ENCODE peak calls at places on chromosomes 3 and 15, in eight cellular contexts. One of them, this sample, is unnamed.
A peak's percentile ranks its signal among the peaks of the same experiment; 100 is the strongest.

GRCh38 chr3:63877737-63878393 is 14.2 kb downstream of the ATXN7 start:
- DNase-seq in iris pigment epithelial cell: peak; percentile 47
- DNase-seq in NCI-H1092 treated with DMSO at 0.1 percent for 48 hours: no peak
- DNase-seq in HS-5: no peak
- DNase-seq in iPS-NIHi11: no peak
- DNase-seq in AG09319: no peak
- DNase-seq in HFFc6: peak; percentile 65
- DNase-seq in amniotic epithelial cell: peak; percentile 33
- DNase-seq in this sample: peak; percentile 37

GRCh38 chr3:11583226-11583625 is 60.5 kb downstream of the VGLL4 start:
- DNase-seq in iPS-NIHi11: no peak
- DNase-seq in iris pigment epithelial cell: no peak
- DNase-seq in HFFc6: no peak
- DNase-seq in NCI-H1092 treated with DMSO at 0.1 percent for 48 hours: no peak
- DNase-seq in AG09319: no peak
- DNase-seq in amniotic epithelial cell: no peak
- DNase-seq in HS-5: no peak
- DNase-seq in this sample: peak; percentile 40

GRCh38 chr3:194029846-194030245 is 106.1 kb upstream of the HES1 start:
- DNase-seq in HFFc6: no peak
- DNase-seq in amniotic epithelial cell: no peak
- DNase-seq in HS-5: no peak
- DNase-seq in NCI-H1092 treated with DMSO at 0.1 percent for 48 hours: no peak
- DNase-seq in AG09319: no peak
- DNase-seq in iris pigment epithelial cell: no peak
- DNase-seq in iPS-NIHi11: no peak
- DNase-seq in this sample: no peak

GRCh38 chr3:178289544-178290160 is 246.6 kb upstream of the KCNMB2 start:
- DNase-seq in AG09319: no peak
- DNase-seq in amniotic epithelial cell: peak; percentile 67
- DNase-seq in iris pigment epithelial cell: peak; percentile 75
- DNase-seq in HS-5: no peak
- DNase-seq in iPS-NIHi11: no peak
- DNase-seq in NCI-H1092 treated with DMSO at 0.1 percent for 48 hours: no peak
- DNase-seq in HFFc6: no peak
- DNase-seq in this sample: peak; percentile 56

GRCh38 chr15:41940441-41940857 is 31.9 kb downstream of the EHD4 start:
- DNase-seq in NCI-H1092 treated with DMSO at 0.1 percent for 48 hours: no peak
- DNase-seq in AG09319: no peak
- DNase-seq in iPS-NIHi11: no peak
- DNase-seq in HFFc6: peak; percentile 83
- DNase-seq in amniotic epithelial cell: peak; percentile 64
- DNase-seq in iris pigment epithelial cell: peak; percentile 85
- DNase-seq in HS-5: peak; percentile 86
- DNase-seq in this sample: peak; percentile 90

GRCh38 chr15:52780172-52780980 is 9.8 kb downstream of the ONECUT1 start:
- DNase-seq in amniotic epithelial cell: peak; percentile 19
- DNase-seq in iPS-NIHi11: no peak
- DNase-seq in HS-5: peak; percentile 64
- DNase-seq in HFFc6: peak; percentile 38
- DNase-seq in AG09319: no peak
- DNase-seq in NCI-H1092 treated with DMSO at 0.1 percent for 48 hours: peak; percentile 37
- DNase-seq in iris pigment epithelial cell: peak; percentile 52
- DNase-seq in this sample: peak; percentile 62

GRCh38 chr3:11660242-11660641 is 16.5 kb upstream of the VGLL4 start:
- DNase-seq in AG09319: no peak
- DNase-seq in iris pigment epithelial cell: no peak
- DNase-seq in HS-5: no peak
- DNase-seq in HFFc6: no peak
- DNase-seq in NCI-H1092 treated with DMSO at 0.1 percent for 48 hours: peak; percentile 20
- DNase-seq in amniotic epithelial cell: no peak
- DNase-seq in iPS-NIHi11: no peak
- DNase-seq in this sample: no peak

GRCh38 chr15:101652783-101653430 is 726 bp upstream of the TM2D3 start:
- DNase-seq in amniotic epithelial cell: peak; percentile 53
- DNase-seq in NCI-H1092 treated with DMSO at 0.1 percent for 48 hours: peak; percentile 4
- DNase-seq in HFFc6: no peak
- DNase-seq in iris pigment epithelial cell: peak; percentile 71
- DNase-seq in AG09319: no peak
- DNase-seq in iPS-NIHi11: peak; percentile 45
- DNase-seq in HS-5: no peak
- DNase-seq in this sample: no peak

GRCh38 chr15:85318048-85318731 is 62.2 kb upstream of the AKAP13 start:
- DNase-seq in amniotic epithelial cell: peak; percentile 90
- DNase-seq in NCI-H1092 treated with DMSO at 0.1 percent for 48 hours: no peak
- DNase-seq in iris pigment epithelial cell: peak; percentile 94
- DNase-seq in iPS-NIHi11: peak; percentile 44
- DNase-seq in HFFc6: peak; percentile 91
- DNase-seq in AG09319: peak; percentile 69
- DNase-seq in HS-5: peak; percentile 94
- DNase-seq in this sample: peak; percentile 94

GRCh38 chr3:126005951-126006350 is 37.0 kb downstream of the ROPN1B start:
- DNase-seq in iPS-NIHi11: no peak
- DNase-seq in amniotic epithelial cell: peak; percentile 41
- DNase-seq in NCI-H1092 treated with DMSO at 0.1 percent for 48 hours: no peak
- DNase-seq in HS-5: peak; percentile 53
- DNase-seq in iris pigment epithelial cell: peak; percentile 69
- DNase-seq in AG09319: no peak
- DNase-seq in HFFc6: peak; percentile 79
- DNase-seq in this sample: peak; percentile 35

GRCh38 chr3:72346526-72346926 is 501.7 kb downstream of the SHQ1 start:
- DNase-seq in HFFc6: peak; percentile 98
- DNase-seq in AG09319: peak; percentile 97
- DNase-seq in iPS-NIHi11: no peak
- DNase-seq in amniotic epithelial cell: peak; percentile 98
- DNase-seq in NCI-H1092 treated with DMSO at 0.1 percent for 48 hours: no peak
- DNase-seq in HS-5: peak; percentile 92
- DNase-seq in iris pigment epithelial cell: peak; percentile 98
- DNase-seq in this sample: peak; percentile 99

GRCh38 chr15:78035861-78036476 is 41.5 kb downstream of the TBC1D2B start:
- DNase-seq in HFFc6: no peak
- DNase-seq in AG09319: no peak
- DNase-seq in iris pigment epithelial cell: no peak
- DNase-seq in NCI-H1092 treated with DMSO at 0.1 percent for 48 hours: no peak
- DNase-seq in iPS-NIHi11: no peak
- DNase-seq in HS-5: no peak
- DNase-seq in amniotic epithelial cell: no peak
- DNase-seq in this sample: no peak

This sample was measured in cardiac fibroblast.